ENCODE peak calls at places on chromosome 1, in six cellular contexts. One of them, this sample, is unnamed.
A peak's percentile ranks its signal among the peaks of the same experiment; 100 is the strongest.

GRCh38 chr1:2979191-2980072 is 41.8 kb upstream of the ACTRT2 start:
- DNase-seq in lower lobe of right lung: peak; percentile 43
- DNase-seq in epithelial cell of proximal tubule: no peak
- DNase-seq in mucosa of descending colon: no peak
- DNase-seq in neural crest cell: no peak
- DNase-seq in astrocyte of the spinal cord: no peak
- DNase-seq in this sample: no peak

GRCh38 chr1:75245239-75245638 is 111.1 kb downstream of the LHX8 start:
- DNase-seq in lower lobe of right lung: no peak
- DNase-seq in epithelial cell of proximal tubule: no peak
- DNase-seq in mucosa of descending colon: no peak
- DNase-seq in neural crest cell: no peak
- DNase-seq in astrocyte of the spinal cord: no peak
- DNase-seq in this sample: no peak

GRCh38 chr1:9835758-9836631 is 12.2 kb upstream of the CLSTN1 start:
- DNase-seq in lower lobe of right lung: no peak
- DNase-seq in epithelial cell of proximal tubule: no peak
- DNase-seq in mucosa of descending colon: peak; percentile 56
- DNase-seq in neural crest cell: peak; percentile 47
- DNase-seq in astrocyte of the spinal cord: peak; percentile 23
- DNase-seq in this sample: no peak

GRCh38 chr1:27044613-27045091 is 32.0 kb upstream of the TENT5B start:
- DNase-seq in lower lobe of right lung: peak; percentile 88
- DNase-seq in epithelial cell of proximal tubule: no peak
- DNase-seq in mucosa of descending colon: peak; percentile 96
- DNase-seq in neural crest cell: peak; percentile 99
- DNase-seq in astrocyte of the spinal cord: peak; percentile 69
- DNase-seq in this sample: peak; percentile 92

GRCh38 chr1:75444220-75444619 is 166.7 kb downstream of the SLC44A5 start:
- DNase-seq in lower lobe of right lung: no peak
- DNase-seq in epithelial cell of proximal tubule: no peak
- DNase-seq in mucosa of descending colon: no peak
- DNase-seq in neural crest cell: no peak
- DNase-seq in astrocyte of the spinal cord: no peak
- DNase-seq in this sample: no peak

GRCh38 chr1:238485062-238485905 is 594.6 kb upstream of the ZP4 start:
- DNase-seq in lower lobe of right lung: no peak
- DNase-seq in epithelial cell of proximal tubule: no peak
- DNase-seq in mucosa of descending colon: peak; percentile 10
- DNase-seq in neural crest cell: peak; percentile 18
- DNase-seq in astrocyte of the spinal cord: peak; percentile 79
- DNase-seq in this sample: no peak

GRCh38 chr1:1371741-1372711 is 3.0 kb downstream of the AURKAIP1 start:
- DNase-seq in lower lobe of right lung: peak; percentile 81
- DNase-seq in epithelial cell of proximal tubule: no peak
- DNase-seq in mucosa of descending colon: peak; percentile 80
- DNase-seq in neural crest cell: peak; percentile 89
- DNase-seq in astrocyte of the spinal cord: peak; percentile 52
- DNase-seq in this sample: peak; percentile 80

GRCh38 chr1:233113009-233113712 is 162.8 kb downstream of the NTPCR start:
- DNase-seq in lower lobe of right lung: peak; percentile 82
- DNase-seq in epithelial cell of proximal tubule: peak; percentile 99
- DNase-seq in mucosa of descending colon: peak; percentile 50
- DNase-seq in neural crest cell: no peak
- DNase-seq in astrocyte of the spinal cord: peak; percentile 99
- DNase-seq in this sample: no peak

GRCh38 chr1:162530318-162530984 is 31.1 kb upstream of the UAP1 start:
- DNase-seq in lower lobe of right lung: no peak
- DNase-seq in epithelial cell of proximal tubule: no peak
- DNase-seq in mucosa of descending colon: peak; percentile 29
- DNase-seq in neural crest cell: no peak
- DNase-seq in astrocyte of the spinal cord: no peak
- DNase-seq in this sample: no peak

GRCh38 chr1:174789399-174789798 is 210.3 kb upstream of the CACYBP start:
- DNase-seq in lower lobe of right lung: no peak
- DNase-seq in epithelial cell of proximal tubule: no peak
- DNase-seq in mucosa of descending colon: no peak
- DNase-seq in neural crest cell: no peak
- DNase-seq in astrocyte of the spinal cord: peak; percentile 91
- DNase-seq in this sample: no peak

GRCh38 chr1:243842978-243843490 is 7.0 kb downstream of the AKT3 start:
- DNase-seq in lower lobe of right lung: no peak
- DNase-seq in epithelial cell of proximal tubule: peak; percentile 27
- DNase-seq in mucosa of descending colon: no peak
- DNase-seq in neural crest cell: no peak
- DNase-seq in astrocyte of the spinal cord: peak; percentile 82
- DNase-seq in this sample: no peak

GRCh38 chr1:168583571-168583970 is 7.2 kb downstream of the XCL1 start:
- DNase-seq in lower lobe of right lung: no peak
- DNase-seq in epithelial cell of proximal tubule: peak; percentile 94
- DNase-seq in mucosa of descending colon: no peak
- DNase-seq in neural crest cell: no peak
- DNase-seq in astrocyte of the spinal cord: peak; percentile 24
- DNase-seq in this sample: no peak

GRCh38 chr1:36328713-36329112 is 5.3 kb upstream of the EVA1B start:
- DNase-seq in lower lobe of right lung: no peak
- DNase-seq in epithelial cell of proximal tubule: no peak
- DNase-seq in mucosa of descending colon: peak; percentile 44
- DNase-seq in neural crest cell: no peak
- DNase-seq in astrocyte of the spinal cord: no peak
- DNase-seq in this sample: no peak

GRCh38 chr1:40802078-40803075 is 18.8 kb downstream of the KCNQ4 start:
- DNase-seq in lower lobe of right lung: peak; percentile 89
- DNase-seq in epithelial cell of proximal tubule: no peak
- DNase-seq in mucosa of descending colon: peak; percentile 86
- DNase-seq in neural crest cell: peak; percentile 63
- DNase-seq in astrocyte of the spinal cord: peak; percentile 71
- DNase-seq in this sample: peak; percentile 50

GRCh38 chr1:110673197-110673701 is 1.5 kb downstream of the KCNA3 start:
- DNase-seq in lower lobe of right lung: no peak
- DNase-seq in epithelial cell of proximal tubule: no peak
- DNase-seq in mucosa of descending colon: no peak
- DNase-seq in neural crest cell: no peak
- DNase-seq in astrocyte of the spinal cord: no peak
- DNase-seq in this sample: no peak

GRCh38 chr1:72697410-72697809 is 415.1 kb upstream of the NEGR1 start:
- DNase-seq in lower lobe of right lung: no peak
- DNase-seq in epithelial cell of proximal tubule: no peak
- DNase-seq in mucosa of descending colon: no peak
- DNase-seq in neural crest cell: no peak
- DNase-seq in astrocyte of the spinal cord: no peak
- DNase-seq in this sample: no peak

GRCh38 chr1:57165546-57165945 is 199.7 kb upstream of the C8B start:
- DNase-seq in lower lobe of right lung: no peak
- DNase-seq in epithelial cell of proximal tubule: no peak
- DNase-seq in mucosa of descending colon: no peak
- DNase-seq in neural crest cell: no peak
- DNase-seq in astrocyte of the spinal cord: peak; percentile 14
- DNase-seq in this sample: no peak

GRCh38 chr1:12764016-12764415 is 9.5 kb upstream of the PRAMEF12 start:
- DNase-seq in lower lobe of right lung: no peak
- DNase-seq in epithelial cell of proximal tubule: no peak
- DNase-seq in mucosa of descending colon: no peak
- DNase-seq in neural crest cell: no peak
- DNase-seq in astrocyte of the spinal cord: no peak
- DNase-seq in this sample: no peak
- TF ChIP-seq CTCF in lower lobe of right lung: no peak
- TF ChIP-seq CTCF in epithelial cell of proximal tubule: no peak
- TF ChIP-seq CTCF in mucosa of descending colon: no peak
- TF ChIP-seq CTCF in neural crest cell: no peak
- TF ChIP-seq CTCF in astrocyte of the spinal cord: no peak
- TF ChIP-seq CTCF in this sample: no peak

GRCh38 chr1:235584973-235585372 is 64.6 kb downstream of the GNG4 start:
- DNase-seq in lower lobe of right lung: no peak
- DNase-seq in epithelial cell of proximal tubule: no peak
- DNase-seq in mucosa of descending colon: no peak
- DNase-seq in neural crest cell: no peak
- DNase-seq in astrocyte of the spinal cord: no peak
- DNase-seq in this sample: no peak

GRCh38 chr1:235586992-235587391 is 62.6 kb downstream of the GNG4 start:
- DNase-seq in lower lobe of right lung: no peak
- DNase-seq in epithelial cell of proximal tubule: no peak
- DNase-seq in mucosa of descending colon: no peak
- DNase-seq in neural crest cell: no peak
- DNase-seq in astrocyte of the spinal cord: no peak
- DNase-seq in this sample: no peak

GRCh38 chr1:235588916-235589515 is 60.6 kb downstream of the GNG4 start:
- DNase-seq in lower lobe of right lung: no peak
- DNase-seq in epithelial cell of proximal tubule: no peak
- DNase-seq in mucosa of descending colon: no peak
- DNase-seq in neural crest cell: no peak
- DNase-seq in astrocyte of the spinal cord: peak; percentile 10
- DNase-seq in this sample: no peak

GRCh38 chr1:235588156-235588555 is 61.4 kb downstream of the GNG4 start:
- DNase-seq in lower lobe of right lung: no peak
- DNase-seq in epithelial cell of proximal tubule: no peak
- DNase-seq in mucosa of descending colon: no peak
- DNase-seq in neural crest cell: no peak
- DNase-seq in astrocyte of the spinal cord: no peak
- DNase-seq in this sample: no peak

GRCh38 chr1:235586413-235586812 is 63.2 kb downstream of the GNG4 start:
- DNase-seq in lower lobe of right lung: no peak
- DNase-seq in epithelial cell of proximal tubule: no peak
- DNase-seq in mucosa of descending colon: no peak
- DNase-seq in neural crest cell: no peak
- DNase-seq in astrocyte of the spinal cord: no peak
- DNase-seq in this sample: no peak
- TF ChIP-seq CTCF in lower lobe of right lung: no peak
- TF ChIP-seq CTCF in epithelial cell of proximal tubule: peak; percentile 3
- TF ChIP-seq CTCF in mucosa of descending colon: no peak
- TF ChIP-seq CTCF in neural crest cell: no peak
- TF ChIP-seq CTCF in astrocyte of the spinal cord: no peak
- TF ChIP-seq CTCF in this sample: no peak

DNA sequence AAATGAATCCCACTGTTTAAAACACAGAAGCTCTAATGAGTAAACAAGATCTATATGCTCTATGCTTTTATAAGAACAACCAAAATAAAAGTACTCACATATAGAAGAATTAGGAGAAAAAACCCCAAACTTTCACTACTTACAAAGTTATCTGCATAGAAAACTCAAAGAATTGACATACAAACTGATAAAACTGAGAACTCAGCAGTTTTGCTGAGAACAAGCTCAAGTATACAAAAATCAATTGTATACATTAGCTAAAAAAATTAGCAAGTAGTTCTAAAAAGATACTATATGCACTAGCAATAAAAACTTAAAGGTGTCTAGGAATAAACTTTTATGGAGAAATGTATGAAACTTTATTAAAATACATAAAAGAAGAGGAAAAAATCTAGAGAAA is 186.2 kb upstream of the KAZN start:
- DNase-seq in lower lobe of right lung: no peak
- DNase-seq in epithelial cell of proximal tubule: no peak
- DNase-seq in mucosa of descending colon: no peak
- DNase-seq in neural crest cell: no peak
- DNase-seq in astrocyte of the spinal cord: no peak
- DNase-seq in this sample: no peak
- TF ChIP-seq CTCF in lower lobe of right lung: no peak
- TF ChIP-seq CTCF in epithelial cell of proximal tubule: no peak
- TF ChIP-seq CTCF in mucosa of descending colon: no peak
- TF ChIP-seq CTCF in neural crest cell: no peak
- TF ChIP-seq CTCF in astrocyte of the spinal cord: no peak
- TF ChIP-seq CTCF in this sample: no peak

GRCh38 chr1:155141799-155142198 is 1.5 kb upstream of the DPM3 start:
- DNase-seq in lower lobe of right lung: no peak
- DNase-seq in epithelial cell of proximal tubule: no peak
- DNase-seq in mucosa of descending colon: no peak
- DNase-seq in neural crest cell: no peak
- DNase-seq in astrocyte of the spinal cord: no peak
- DNase-seq in this sample: no peak

GRCh38 chr1:155140630-155140953 is 261 bp upstream of the DPM3 start:
- DNase-seq in lower lobe of right lung: no peak
- DNase-seq in epithelial cell of proximal tubule: no peak
- DNase-seq in mucosa of descending colon: no peak
- DNase-seq in neural crest cell: no peak
- DNase-seq in astrocyte of the spinal cord: no peak
- DNase-seq in this sample: no peak

GRCh38 chr1:155139895-155140629 is at the start of gene DPM3:
- DNase-seq in lower lobe of right lung: peak; percentile 95
- DNase-seq in epithelial cell of proximal tubule: no peak
- DNase-seq in mucosa of descending colon: peak; percentile 95
- DNase-seq in neural crest cell: peak; percentile 75
- DNase-seq in astrocyte of the spinal cord: peak; percentile 71
- DNase-seq in this sample: peak; percentile 66

DNA sequence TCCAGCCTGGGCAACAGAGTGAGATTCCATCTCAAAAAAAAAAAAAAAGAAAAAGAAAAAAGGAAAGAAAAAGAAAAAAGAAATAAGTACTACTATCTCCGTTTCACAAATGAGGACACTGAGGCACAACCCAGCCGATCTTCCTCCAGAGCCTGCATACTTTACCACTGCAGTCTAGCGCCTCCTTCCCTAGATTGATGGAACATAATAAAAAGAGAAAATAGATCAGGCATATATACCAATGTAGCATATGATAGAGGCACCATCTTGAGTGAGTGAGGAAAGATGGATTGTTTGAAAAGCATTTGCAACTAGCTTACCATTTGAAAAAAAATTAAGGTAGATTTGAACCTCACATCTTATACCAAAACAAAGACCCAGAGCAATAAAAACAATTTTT is 5.2 kb upstream of the DPM3 start:
- DNase-seq in lower lobe of right lung: no peak
- DNase-seq in epithelial cell of proximal tubule: no peak
- DNase-seq in mucosa of descending colon: no peak
- DNase-seq in neural crest cell: no peak
- DNase-seq in astrocyte of the spinal cord: no peak
- DNase-seq in this sample: no peak
- TF ChIP-seq CTCF in lower lobe of right lung: no peak
- TF ChIP-seq CTCF in epithelial cell of proximal tubule: peak; percentile 6
- TF ChIP-seq CTCF in mucosa of descending colon: no peak
- TF ChIP-seq CTCF in neural crest cell: peak; percentile 14
- TF ChIP-seq CTCF in astrocyte of the spinal cord: no peak
- TF ChIP-seq CTCF in this sample: no peak